ENCODE peak calls at places on chromosomes 6 and 20, in seven cellular contexts. One of them, this sample, is unnamed.
A peak's percentile ranks its signal among the peaks of the same experiment; 100 is the strongest.

GRCh38 chr6:169371344-169372144 is 117.9 kb upstream of the THBS2 start:
- DNase-seq in lung: no peak
- DNase-seq in spleen: no peak
- DNase-seq in right atrium auricular region: no peak
- DNase-seq in pancreas: no peak
- DNase-seq in GM12865: no peak
- DNase-seq in A549: peak; percentile 5
- DNase-seq in this sample: no peak

GRCh38 chr6:27303613-27304272 is 8.3 kb downstream of the POM121L2 start:
- DNase-seq in lung: no peak
- DNase-seq in spleen: no peak
- DNase-seq in right atrium auricular region: no peak
- DNase-seq in pancreas: no peak
- DNase-seq in GM12865: peak; percentile 38
- DNase-seq in A549: no peak
- DNase-seq in this sample: no peak

GRCh38 chr6:6694825-6695710 is 106.5 kb downstream of the LY86 start:
- DNase-seq in lung: peak; percentile 68
- DNase-seq in spleen: peak; percentile 83
- DNase-seq in right atrium auricular region: no peak
- DNase-seq in pancreas: no peak
- DNase-seq in GM12865: no peak
- DNase-seq in A549: no peak
- DNase-seq in this sample: no peak

GRCh38 chr6:111784423-111784822 is 88.8 kb downstream of the FYN start:
- DNase-seq in lung: no peak
- DNase-seq in spleen: no peak
- DNase-seq in right atrium auricular region: no peak
- DNase-seq in pancreas: no peak
- DNase-seq in GM12865: no peak
- DNase-seq in A549: no peak
- DNase-seq in this sample: no peak

GRCh38 chr6:169241688-169242350 is 11.8 kb downstream of the THBS2 start:
- DNase-seq in lung: no peak
- DNase-seq in spleen: peak; percentile 69
- DNase-seq in right atrium auricular region: no peak
- DNase-seq in pancreas: no peak
- DNase-seq in GM12865: no peak
- DNase-seq in A549: no peak
- DNase-seq in this sample: no peak

GRCh38 chr6:50699086-50699886 is 14.0 kb upstream of the TFAP2D start:
- DNase-seq in lung: no peak
- DNase-seq in spleen: no peak
- DNase-seq in right atrium auricular region: no peak
- DNase-seq in pancreas: no peak
- DNase-seq in GM12865: no peak
- DNase-seq in A549: no peak
- DNase-seq in this sample: no peak

GRCh38 chr6:78538002-78538401 is 329.3 kb upstream of the IRAK1BP1 start:
- DNase-seq in lung: no peak
- DNase-seq in spleen: no peak
- DNase-seq in right atrium auricular region: no peak
- DNase-seq in pancreas: no peak
- DNase-seq in GM12865: no peak
- DNase-seq in A549: no peak
- DNase-seq in this sample: no peak

GRCh38 chr6:14841901-14842421 is 403.9 kb upstream of the JARID2 start:
- DNase-seq in lung: no peak
- DNase-seq in spleen: no peak
- DNase-seq in right atrium auricular region: no peak
- DNase-seq in pancreas: no peak
- DNase-seq in GM12865: no peak
- DNase-seq in A549: no peak
- DNase-seq in this sample: peak; percentile 97

GRCh38 chr20:63314566-63315239 is 21.7 kb downstream of the COL20A1 start:
- DNase-seq in lung: no peak
- DNase-seq in spleen: peak; percentile 74
- DNase-seq in right atrium auricular region: no peak
- DNase-seq in pancreas: peak; percentile 55
- DNase-seq in GM12865: no peak
- DNase-seq in A549: no peak
- DNase-seq in this sample: no peak

GRCh38 chr20:13333036-13333435 is 112.0 kb downstream of the ISM1 start:
- DNase-seq in lung: no peak
- DNase-seq in spleen: no peak
- DNase-seq in right atrium auricular region: no peak
- DNase-seq in pancreas: no peak
- DNase-seq in GM12865: no peak
- DNase-seq in A549: no peak
- DNase-seq in this sample: no peak

GRCh38 chr6:39085129-39085528 is 29.9 kb downstream of the SAYSD1 start:
- DNase-seq in lung: no peak
- DNase-seq in spleen: no peak
- DNase-seq in right atrium auricular region: no peak
- DNase-seq in pancreas: no peak
- DNase-seq in GM12865: no peak
- DNase-seq in A549: no peak
- DNase-seq in this sample: no peak

DNA sequence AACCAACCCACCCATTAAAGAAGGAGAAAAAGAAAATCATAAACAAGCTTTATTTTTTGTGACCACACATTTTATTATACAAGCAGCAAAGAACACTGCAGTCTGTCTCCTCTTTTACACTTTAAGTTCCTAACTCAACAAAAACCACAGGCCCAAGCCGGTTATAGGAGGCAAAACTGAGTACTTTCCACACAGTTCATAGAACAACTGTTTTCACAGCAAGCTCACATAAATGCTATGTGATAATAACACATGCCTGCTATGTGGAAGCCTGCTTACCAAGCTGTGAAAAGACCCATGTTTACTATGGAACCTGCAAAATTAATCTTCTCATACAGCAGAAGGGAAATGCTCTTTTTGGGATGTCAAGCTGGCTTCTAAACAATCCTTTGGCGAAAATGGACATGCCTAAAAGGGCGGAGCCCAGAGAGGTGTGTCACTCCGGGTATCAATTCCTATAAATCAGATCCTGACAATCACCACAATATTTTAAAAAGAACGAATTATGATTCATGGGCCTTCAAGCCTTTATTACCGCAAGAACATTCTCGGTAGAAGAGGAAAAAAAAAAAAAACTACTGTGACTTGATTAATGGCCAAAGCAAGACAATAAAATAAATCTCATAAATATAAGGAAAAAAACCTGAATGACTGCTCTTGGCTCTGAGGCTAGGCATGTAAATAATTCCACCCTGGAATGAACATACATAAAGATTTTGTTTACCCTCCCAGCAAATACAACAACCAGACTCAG is 2.6 kb downstream of the TRERF1 start:
- DNase-seq in lung: no peak
- DNase-seq in spleen: no peak
- DNase-seq in right atrium auricular region: no peak
- DNase-seq in pancreas: no peak
- DNase-seq in GM12865: no peak
- DNase-seq in A549: no peak
- DNase-seq in this sample: no peak
- H3K4me3 ChIP-seq in lung: no peak overlapping the region
- H3K4me3 ChIP-seq in spleen: no peak overlapping the region
- H3K4me3 ChIP-seq in right atrium auricular region: no peak overlapping the region
- H3K4me3 ChIP-seq in pancreas: no peak overlapping the region
- H3K4me3 ChIP-seq in GM12865: peak overlapping the region; percentile 94
- H3K4me3 ChIP-seq in A549: no peak overlapping the region
- H3K4me3 ChIP-seq in this sample: no peak overlapping the region

GRCh38 chr6:132300323-132300949 is 100.8 kb downstream of the MOXD1 start:
- DNase-seq in lung: no peak
- DNase-seq in spleen: no peak
- DNase-seq in right atrium auricular region: no peak
- DNase-seq in pancreas: no peak
- DNase-seq in GM12865: peak; percentile 67
- DNase-seq in A549: peak; percentile 16
- DNase-seq in this sample: peak; percentile 85

DNA sequence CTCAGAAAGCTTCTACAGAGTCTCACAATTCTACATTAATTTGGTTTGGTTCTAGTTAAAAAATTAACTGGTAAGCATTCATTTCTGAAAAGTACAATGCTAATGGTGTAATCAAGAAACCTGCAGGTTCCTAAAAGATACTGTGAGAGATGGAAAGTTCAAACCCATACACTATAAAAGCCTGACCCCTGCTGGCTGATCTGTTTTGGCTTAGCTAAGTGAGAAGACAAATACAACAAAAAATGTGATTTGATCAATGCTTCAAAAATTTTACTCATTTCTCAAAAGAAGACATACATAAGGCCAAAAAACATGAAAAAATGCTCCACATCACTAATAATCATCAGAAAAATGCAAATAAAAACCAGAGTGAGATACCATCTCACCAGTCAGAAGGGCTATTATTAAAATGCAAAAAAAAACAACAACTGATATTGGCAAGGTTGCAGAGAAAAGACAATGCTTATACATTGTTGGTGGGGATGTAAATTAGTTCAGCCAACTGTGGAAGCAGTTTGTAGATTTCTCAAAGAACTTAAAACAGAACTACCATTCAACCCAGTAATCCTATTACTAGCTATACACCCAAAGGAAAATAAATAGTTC is 102.8 kb downstream of the MOXD1 start:
- DNase-seq in lung: no peak
- DNase-seq in spleen: no peak
- DNase-seq in right atrium auricular region: no peak
- DNase-seq in pancreas: no peak
- DNase-seq in GM12865: peak; percentile 65
- DNase-seq in A549: peak; percentile 11
- DNase-seq in this sample: peak; percentile 80
- TF ChIP-seq CTCF in lung: peak; percentile 25
- TF ChIP-seq CTCF in spleen: peak; percentile 54
- TF ChIP-seq CTCF in right atrium auricular region: peak; percentile 68
- TF ChIP-seq CTCF in pancreas: peak; percentile 28
- TF ChIP-seq CTCF in GM12865: peak; percentile 54
- TF ChIP-seq CTCF in A549: peak; percentile 61
- TF ChIP-seq CTCF in this sample: peak; percentile 78

DNA sequence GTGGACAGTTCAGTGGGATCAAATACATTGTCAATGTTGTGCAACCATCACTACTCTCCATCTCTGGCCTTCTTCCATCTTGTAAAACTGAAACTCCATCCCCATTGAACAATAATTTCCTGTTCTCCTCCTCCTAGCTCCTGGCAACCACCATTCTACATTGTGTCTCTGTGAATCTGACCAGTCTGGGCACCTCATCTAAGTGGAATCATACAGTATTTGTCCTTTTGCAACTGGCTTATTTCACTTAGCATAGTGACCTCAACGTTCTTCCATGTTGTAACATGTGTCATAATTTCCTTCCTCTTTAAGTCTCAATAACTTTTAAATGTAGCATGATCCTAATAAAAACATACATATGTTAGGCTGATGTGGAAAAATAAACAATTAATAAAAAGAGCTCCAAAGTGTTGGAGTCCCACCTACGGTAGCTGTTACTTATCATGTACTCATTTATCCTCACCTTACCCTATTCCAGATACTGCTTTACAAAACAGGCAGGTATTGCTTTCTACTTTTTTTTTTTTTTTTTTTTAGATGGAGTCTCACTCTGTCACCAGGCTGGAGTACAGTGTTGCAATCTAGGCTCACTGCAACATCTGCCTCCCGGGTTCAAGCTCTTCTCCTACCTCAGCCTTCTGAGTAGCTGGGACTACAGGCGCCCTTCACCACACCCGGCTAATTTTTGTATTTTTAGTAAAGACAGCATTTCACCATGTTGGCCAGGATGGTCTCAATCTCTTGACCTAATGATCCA is 91.9 kb downstream of the TNFAIP3 start:
- DNase-seq in lung: no peak
- DNase-seq in spleen: no peak
- DNase-seq in right atrium auricular region: no peak
- DNase-seq in pancreas: no peak
- DNase-seq in GM12865: no peak
- DNase-seq in A549: no peak
- DNase-seq in this sample: peak; percentile 21
- H3K4me3 ChIP-seq in lung: no peak overlapping the region
- H3K4me3 ChIP-seq in spleen: no peak overlapping the region
- H3K4me3 ChIP-seq in right atrium auricular region: no peak overlapping the region
- H3K4me3 ChIP-seq in pancreas: no peak overlapping the region
- H3K4me3 ChIP-seq in GM12865: no peak overlapping the region
- H3K4me3 ChIP-seq in A549: no peak overlapping the region
- H3K4me3 ChIP-seq in this sample: no peak overlapping the region

DNA sequence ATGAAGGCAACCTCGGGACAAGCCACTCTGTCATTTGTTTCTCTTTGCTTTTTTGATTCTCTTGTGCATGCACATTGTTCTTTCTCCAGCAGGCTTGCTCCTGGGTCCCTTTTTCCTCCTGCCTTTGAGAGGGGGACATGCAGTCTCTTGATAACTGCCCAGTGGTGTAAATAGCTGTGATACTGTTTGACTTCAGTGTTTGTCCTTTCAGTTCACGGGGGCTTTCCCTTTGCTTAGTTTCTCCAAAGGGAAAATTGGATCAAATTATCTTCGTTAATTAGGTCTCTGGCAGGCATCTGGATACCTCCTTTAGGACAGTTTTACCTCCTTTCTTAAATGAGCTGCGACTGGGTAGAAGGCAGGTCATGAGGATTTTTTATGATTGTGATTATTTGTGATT is 41.5 kb downstream of the RALGAPB start:
- DNase-seq in lung: no peak
- DNase-seq in spleen: no peak
- DNase-seq in right atrium auricular region: no peak
- DNase-seq in pancreas: no peak
- DNase-seq in GM12865: no peak
- DNase-seq in A549: no peak
- DNase-seq in this sample: no peak
- TF ChIP-seq CTCF in lung: no peak
- TF ChIP-seq CTCF in spleen: no peak
- TF ChIP-seq CTCF in right atrium auricular region: no peak
- TF ChIP-seq CTCF in pancreas: no peak
- TF ChIP-seq CTCF in GM12865: no peak
- TF ChIP-seq CTCF in A549: no peak
- TF ChIP-seq CTCF in this sample: no peak

DNA sequence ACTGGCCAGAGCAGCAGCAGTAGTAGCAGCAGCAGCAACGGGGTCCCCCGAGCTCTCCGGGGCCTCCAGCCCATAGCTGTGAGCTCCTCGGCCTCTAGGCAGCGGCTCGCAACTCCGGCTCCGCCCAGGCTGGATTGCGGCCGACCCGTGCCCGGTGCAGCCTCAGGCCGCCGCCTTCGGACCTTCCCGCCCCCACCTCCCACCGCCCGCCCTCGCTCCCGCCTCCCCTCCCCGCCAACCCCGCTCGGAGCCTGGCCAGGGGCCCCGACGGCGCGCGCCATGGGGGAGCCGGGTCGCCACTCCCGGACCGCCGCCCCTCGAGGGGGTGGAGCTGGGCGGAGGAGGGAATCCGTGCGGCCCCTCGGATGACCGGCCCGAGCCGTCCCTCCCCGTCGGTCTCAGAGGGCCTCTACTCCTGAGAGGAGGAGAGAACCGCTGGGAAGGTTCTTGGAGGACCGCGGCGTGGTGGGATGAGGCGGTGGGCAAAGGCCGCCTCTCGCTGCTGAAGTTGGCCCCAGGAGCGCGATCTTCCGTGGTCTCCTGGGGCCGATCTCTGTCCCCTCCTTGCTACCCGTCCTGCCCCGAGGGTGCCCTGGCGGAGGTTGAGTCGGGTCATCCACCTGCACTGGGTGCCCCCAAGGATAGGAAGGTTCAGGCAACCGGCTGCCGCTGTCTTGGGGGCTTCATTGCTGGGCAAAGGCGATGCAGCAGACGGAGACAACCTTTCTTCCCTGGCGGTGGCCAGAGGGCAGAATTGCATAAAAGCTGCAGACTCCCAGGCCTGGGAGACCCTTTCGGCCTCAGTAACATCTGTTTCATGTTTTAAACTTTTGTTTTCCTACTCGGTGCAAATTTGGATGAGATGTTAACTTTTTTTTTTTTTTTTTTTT is at the start of gene ADAM33:
- DNase-seq in lung: no peak
- DNase-seq in spleen: no peak
- DNase-seq in right atrium auricular region: no peak
- DNase-seq in pancreas: no peak
- DNase-seq in GM12865: no peak
- DNase-seq in A549: no peak
- DNase-seq in this sample: peak; percentile 22
- H3K4me3 ChIP-seq in lung: peak within 1 kb of the TSS; percentile 24
- H3K4me3 ChIP-seq in spleen: peak within 1 kb of the TSS; percentile 13
- H3K4me3 ChIP-seq in right atrium auricular region: peak within 1 kb of the TSS; percentile 61
- H3K4me3 ChIP-seq in pancreas: peak within 1 kb of the TSS; percentile 32
- H3K4me3 ChIP-seq in GM12865: no peak within 1 kb of the TSS
- H3K4me3 ChIP-seq in A549: no peak within 1 kb of the TSS
- H3K4me3 ChIP-seq in this sample: peak within 1 kb of the TSS; percentile 65